ENCODE peak calls at places on chromosomes 13 and 19, in four cellular contexts. W is A549, G is HepG2, S is K562. R is an unnamed sample.

GRCh38 chr13:95193509-95194230 is 107.6 kb downstream of the ABCC4 start:
- DNase-seq in W (no peak), G (peak), S (no peak), R (no peak)

GRCh38 chr13:34502011-34502410 is 440.1 kb upstream of the NBEA start:
- DNase-seq in W (no peak), G (no peak), S (no peak), R (no peak)

GRCh38 chr19:53977991-53978731 is 13.3 kb upstream of the CACNG6 start:
- DNase-seq in W (peak), G (no peak), S (peak), R (peak)

GRCh38 chr19:582497-583197 is 7.0 kb upstream of the HCN2 start:
- DNase-seq in W (no peak), G (no peak), S (no peak), R (peak)

GRCh38 chr13:85549819-85550218 is 249.4 kb downstream of the SLITRK6 start:
- DNase-seq in W (no peak), G (no peak), S (no peak), R (no peak)

GRCh38 chr19:33401683-33402420 is 28.3 kb downstream of the CEBPG start:
- DNase-seq in W (no peak), G (no peak), S (no peak), R (no peak)

GRCh38 chr13:22964245-22964966 is 216.4 kb upstream of the SGCG start:
- DNase-seq in W (no peak), G (no peak), S (no peak), R (no peak)

GRCh38 chr19:30254214-30254613 is 118.0 kb upstream of the ZNF536 start:
- DNase-seq in W (no peak), G (no peak), S (no peak), R (no peak)

GRCh38 chr19:17314007-17314589 is 4.7 kb downstream of the DDA1 start:
- DNase-seq in W (no peak), G (no peak), S (no peak), R (no peak)

GRCh38 chr13:25980255-25980654 is 71.6 kb downstream of the SHISA2 start:
- DNase-seq in W (peak), G (peak), S (peak), R (peak)

GRCh38 chr19:44512326-44513298 is 12.3 kb upstream of the ZNF180 start:
- DNase-seq in W (peak), G (peak), S (peak), R (peak)

GRCh38 chr19:47414469-47414868 is 4.9 kb downstream of the MEIS3 start:
- DNase-seq in W (peak), G (peak), S (peak), R (no peak)

GRCh38 chr19:51427220-51427619 is 9.8 kb upstream of the SIGLEC10 start:
- DNase-seq in W (no peak), G (no peak), S (no peak), R (no peak)

GRCh38 chr13:28043224-28043623 is 54.7 kb upstream of the URAD start:
- DNase-seq in W (no peak), G (no peak), S (no peak), R (no peak)

GRCh38 chr19:10501971-10502523 is 1.1 kb downstream of the KEAP1 start:
- DNase-seq in W (peak), G (peak), S (peak), R (peak)

GRCh38 chr13:29892149-29892548 is 41.7 kb upstream of the UBL3 start:
- DNase-seq in W (no peak), G (no peak), S (no peak), R (no peak)

GRCh38 chr13:111247552-111247951 is 72.9 kb upstream of the TEX29 start:
- DNase-seq in W (no peak), G (peak), S (no peak), R (no peak)

GRCh38 chr13:96248103-96248502 is 158.2 kb downstream of the HS6ST3 start:
- DNase-seq in W (no peak), G (no peak), S (no peak), R (no peak)

GRCh38 chr13:48533986-48534600 is 1.2 kb upstream of the RCBTB2 start:
- DNase-seq in W (no peak), G (no peak), S (no peak), R (no peak)

GRCh38 chr19:11551603-11552235 is 7.3 kb downstream of the ELOF1 start:
- DNase-seq in W (no peak), G (no peak), S (peak), R (no peak)

GRCh38 chr19:50513746-50514345 is at the start of gene ASPDH:
- DNase-seq in W (no peak), G (no peak), S (no peak), R (no peak)

GRCh38 chr13:40120288-40120687 is 464.8 kb downstream of the COG6 start:
- DNase-seq in W (no peak), G (no peak), S (no peak), R (no peak)

GRCh38 chr13:74438911-74439310 is 304.7 kb upstream of the KLF12 start:
- DNase-seq in W (no peak), G (no peak), S (no peak), R (no peak)

GRCh38 chr19:55809381-55810058 is 22.3 kb downstream of the NLRP11 start:
- DNase-seq in W (peak), G (peak), S (peak), R (peak)

GRCh38 chr13:112690242-112690943 is 555 bp downstream of the ATP11A start:
- DNase-seq in W (no peak), G (no peak), S (peak), R (peak)

GRCh38 chr19:55176116-55176515 is 4.0 kb downstream of the SYT5 start:
- DNase-seq in W (peak), G (no peak), S (peak), R (no peak)

GRCh38 chr19:55638864-55639359 is 1.9 kb upstream of the ZNF580 start:
- DNase-seq in W (peak), G (peak), S (peak), R (peak)

GRCh38 chr13:113491418-113491883 is 940 bp upstream of the DCUN1D2 start:
- DNase-seq in W (peak), G (no peak), S (peak), R (peak)

GRCh38 chr19:10543420-10544241 is at the start of gene ATG4D:
- DNase-seq in W (peak), G (peak), S (peak), R (peak)

GRCh38 chr19:44745386-44745831 is 3.1 kb upstream of the BCL3 start:
- DNase-seq in W (peak), G (no peak), S (no peak), R (peak)

GRCh38 chr13:19782049-19782726 is 557 bp downstream of the PSPC1 start:
- DNase-seq in W (peak), G (no peak), S (peak), R (peak)

GRCh38 chr13:35723061-35723461 is 246.6 kb upstream of the MAB21L1 start:
- DNase-seq in W (no peak), G (no peak), S (no peak), R (peak)

GRCh38 chr13:83691966-83692365 is 190.3 kb downstream of the SLITRK1 start:
- DNase-seq in W (no peak), G (no peak), S (no peak), R (no peak)

GRCh38 chr13:80255946-80256345 is 85.0 kb downstream of the SPRY2 start:
- DNase-seq in W (no peak), G (no peak), S (no peak), R (no peak)

GRCh38 chr13:63124863-63125262 is 1709.2 kb upstream of the PCDH20 start:
- DNase-seq in W (peak), G (peak), S (no peak), R (peak)

GRCh38 chr19:35342430-35342829 is 5.3 kb upstream of the FFAR1 start:
- DNase-seq in W (no peak), G (no peak), S (no peak), R (no peak)

GRCh38 chr19:50555447-50556235 is 12.6 kb downstream of the LRRC4B start:
- DNase-seq in W (peak), G (no peak), S (no peak), R (no peak)

GRCh38 chr13:99955747-99956472 is 15.7 kb downstream of the ZIC5 start:
- DNase-seq in W (no peak), G (no peak), S (no peak), R (peak)

GRCh38 chr13:44452418-44452817 is 78.8 kb downstream of the SERP2 start:
- DNase-seq in W (no peak), G (no peak), S (no peak), R (no peak)

GRCh38 chr13:44448875-44449274 is 75.3 kb downstream of the SERP2 start:
- DNase-seq in W (no peak), G (no peak), S (no peak), R (no peak)

GRCh38 chr13:44449999-44450821 is 76.6 kb downstream of the SERP2 start:
- DNase-seq in W (no peak), G (peak), S (no peak), R (no peak)

GRCh38 chr13:44451651-44452050 is 78.0 kb downstream of the SERP2 start:
- DNase-seq in W (no peak), G (no peak), S (no peak), R (no peak)

DNA sequence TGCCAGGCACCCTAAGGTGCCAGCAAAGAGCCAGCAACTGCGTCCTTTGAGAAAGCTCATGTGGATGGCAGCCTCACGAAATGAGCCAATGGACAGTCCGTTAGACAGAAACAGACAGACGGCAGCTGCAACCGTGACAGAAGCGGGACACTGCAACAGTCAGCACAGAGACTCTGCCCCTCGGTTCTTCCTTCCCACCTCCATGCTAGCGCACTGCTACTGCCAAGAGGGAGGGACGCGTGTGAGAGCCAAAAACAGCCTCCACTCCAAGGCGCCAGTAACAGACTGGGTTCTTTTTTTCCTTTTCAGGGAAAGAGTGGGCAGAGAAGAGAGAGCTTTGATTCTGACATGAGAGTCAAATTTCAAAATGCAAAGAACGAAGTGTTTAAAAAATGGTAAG is 77.5 kb downstream of the SERP2 start:
- DNase-seq in W (no peak), G (no peak), S (no peak), R (peak)
- TF ChIP-seq MAZ in W (no peak), G (no peak), S (no peak), R (no peak)

GRCh38 chr19:39264306-39265290 is 3.6 kb upstream of the IFNL2 start:
- DNase-seq in W (no peak), G (no peak), S (no peak), R (no peak)
- H3K4me3 ChIP-seq in W (no peak), G (no peak), S (no peak), R (no peak)

DNA sequence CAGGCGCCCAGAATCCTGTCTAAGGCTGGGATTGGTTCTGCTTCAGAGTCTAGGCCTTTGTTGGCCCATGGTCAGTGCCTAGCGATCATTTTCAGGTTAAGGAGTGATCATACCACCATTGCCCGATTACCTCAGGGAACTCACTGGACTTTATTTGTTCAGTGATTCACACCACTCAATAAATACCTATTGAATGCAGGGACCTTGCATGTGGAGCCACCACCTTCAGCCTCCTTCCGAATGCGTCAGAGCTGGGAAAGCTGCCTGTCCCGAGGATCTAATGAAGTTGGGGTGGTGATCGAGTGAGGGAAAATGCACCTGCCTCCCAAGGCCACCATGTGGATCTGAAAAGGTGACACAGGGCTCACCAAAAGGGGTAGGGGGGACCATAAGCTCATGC is 40.0 kb upstream of the POU2F2 start:
- DNase-seq in W (no peak), G (no peak), S (no peak), R (no peak)
- TF ChIP-seq MAZ in W (no peak), G (no peak), S (no peak), R (no peak)

GRCh38 chr19:6073858-6074708 is 36.2 kb downstream of the RFX2 start:
- DNase-seq in W (no peak), G (no peak), S (no peak), R (no peak)

GRCh38 chr19:6074709-6075403 is 35.4 kb downstream of the RFX2 start:
- DNase-seq in W (no peak), G (no peak), S (no peak), R (no peak)

GRCh38 chr19:6076291-6076665 is 34.0 kb downstream of the RFX2 start:
- DNase-seq in W (no peak), G (no peak), S (no peak), R (no peak)

GRCh38 chr19:6078068-6078467 is 32.2 kb downstream of the RFX2 start:
- DNase-seq in W (no peak), G (no peak), S (no peak), R (no peak)

GRCh38 chr19:6076675-6077463 is 33.4 kb downstream of the RFX2 start:
- DNase-seq in W (peak), G (no peak), S (no peak), R (peak)
- H3K4me3 ChIP-seq in W (no peak), G (no peak), S (no peak), R (no peak)

DNA sequence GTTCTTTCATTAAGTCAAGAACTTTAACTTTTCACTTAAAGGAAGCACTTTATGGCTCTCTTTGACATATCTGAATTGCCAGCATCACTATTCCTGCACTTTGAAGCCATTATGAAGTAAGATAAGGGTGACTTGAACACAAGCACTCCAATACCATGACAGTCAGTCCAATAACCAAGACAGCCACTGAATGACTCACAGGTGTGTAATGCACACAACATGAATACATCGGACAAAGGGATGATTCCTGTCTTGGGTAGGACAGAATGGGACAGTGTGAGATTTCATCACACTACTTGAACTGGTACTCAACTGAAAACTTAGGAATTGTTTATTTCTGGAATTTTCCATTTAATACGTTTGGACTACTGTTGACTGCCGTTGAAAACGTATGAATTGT is 233.7 kb upstream of the IPO5 start:
- DNase-seq in W (peak), G (no peak), S (no peak), R (no peak)
- TF ChIP-seq MAZ in W (no peak), G (no peak), S (no peak), R (no peak)

GRCh38 chr13:92224825-92225224 is 826.4 kb downstream of the GPC5 start:
- DNase-seq in W (no peak), G (no peak), S (no peak), R (no peak)
- H3K4me3 ChIP-seq in W (no peak), G (no peak), S (no peak), R (no peak)

GRCh38 chr13:64639206-64639605 is 2590.9 kb downstream of the PCDH9 start:
- DNase-seq in W (peak), G (no peak), S (no peak), R (no peak)

GRCh38 chr13:64643066-64643465 is 2587.1 kb downstream of the PCDH9 start:
- DNase-seq in W (no peak), G (no peak), S (no peak), R (no peak)

GRCh38 chr13:64640002-64640401 is 2590.1 kb downstream of the PCDH9 start:
- DNase-seq in W (peak), G (no peak), S (no peak), R (peak)
- TF ChIP-seq MAZ in W (no peak), G (no peak), S (no peak), R (no peak)

DNA sequence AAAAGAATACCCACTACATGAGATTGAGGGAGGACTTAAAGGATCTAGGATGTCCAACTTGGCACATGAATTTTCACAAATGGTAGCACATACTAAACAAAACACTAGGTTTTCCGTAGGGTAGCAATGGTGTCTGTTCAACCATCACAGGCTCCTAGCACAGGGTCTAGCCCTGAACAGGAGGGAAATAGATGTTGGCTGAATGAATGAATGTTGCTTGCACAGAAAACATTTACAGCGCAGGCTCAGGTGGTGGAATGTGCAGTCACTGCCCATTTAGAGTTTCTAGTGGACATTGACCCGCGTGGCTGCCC is 1.9 kb upstream of the MYCBP2 start:
- DNase-seq in W (no peak), G (no peak), S (no peak), R (no peak)
- H3K4me3 ChIP-seq in W (peak), G (peak), S (peak), R (peak)

DNA sequence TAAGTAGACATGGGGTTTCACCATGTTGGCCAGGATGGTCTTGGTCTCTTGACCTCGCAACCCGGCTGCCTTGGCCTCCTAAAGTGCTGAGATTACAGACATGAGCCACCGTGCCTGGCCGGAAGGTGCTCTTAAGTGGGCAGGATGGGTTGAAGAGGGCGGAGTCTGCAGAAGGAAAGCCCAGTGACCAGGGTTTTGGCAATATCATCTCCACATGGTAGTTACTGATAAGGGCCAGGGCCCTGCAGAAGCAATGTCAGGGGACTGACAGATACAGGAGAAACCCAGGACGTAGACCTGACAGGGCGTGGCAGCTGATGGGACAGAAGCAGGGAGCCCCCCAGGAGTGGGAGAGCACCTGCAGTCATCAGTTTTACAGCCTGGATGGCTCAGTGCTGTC is 45.7 kb upstream of the RNF113B start:
- DNase-seq in W (no peak), G (no peak), S (peak), R (no peak)
- TF ChIP-seq MAZ in W (no peak), G (no peak), S (no peak), R (no peak)

GRCh38 chr19:7725791-7726190 is 6.1 kb downstream of the CLEC4G start:
- DNase-seq in W (no peak), G (no peak), S (no peak), R (no peak)
- H3K4me3 ChIP-seq in W (no peak), G (no peak), S (no peak), R (no peak)